ENCODE peak calls at places on chromosomes 12 and 14, in eight cellular contexts. Q is fibroblast of lung, I is heart left ventricle, O is uterus, E is left lung, R is tibial nerve, B is gastrocnemius medialis, G is A549. A is an unnamed sample.

GRCh38 chr12:120109570-120110267 is 6.8 kb downstream of the RAB35 start:
- DNase-seq in G (no peak), R (no peak), Q (peak; percentile 19), O (no peak), E (no peak), I (no peak), B (no peak), A (no peak)

GRCh38 chr14:97878727-97879126 is 1081.5 kb downstream of the VRK1 start:
- DNase-seq in O (peak; percentile 50), E (no peak), G (no peak), I (peak; percentile 20), Q (peak; percentile 73), R (peak; percentile 50), B (peak; percentile 7), A (no peak)

GRCh38 chr12:95634622-95635621 is 83.6 kb upstream of the USP44 start:
- DNase-seq in E (no peak), Q (peak; percentile 67), R (no peak), O (no peak), I (no peak), G (no peak), B (no peak), A (peak; percentile 87)

GRCh38 chr14:71022939-71023338 is 115.7 kb downstream of the PCNX1 start:
- DNase-seq in I (no peak), R (no peak), B (no peak), G (no peak), E (no peak), O (no peak), Q (no peak), A (no peak)

GRCh38 chr14:93103392-93104080 is 12.2 kb downstream of the ITPK1 start:
- DNase-seq in B (no peak), G (no peak), R (no peak), I (peak; percentile 46), O (no peak), Q (no peak), E (peak; percentile 87), A (no peak)

GRCh38 chr12:47886471-47887240 is 18.1 kb downstream of the VDR start:
- DNase-seq in G (no peak), B (no peak), O (no peak), E (no peak), I (no peak), Q (peak; percentile 82), R (no peak), A (no peak)

GRCh38 chr12:67811437-67812361 is 163.2 kb downstream of the DYRK2 start:
- DNase-seq in B (no peak), O (no peak), E (no peak), I (no peak), R (no peak), Q (peak; percentile 90), G (no peak), A (peak; percentile 85)

GRCh38 chr14:34629657-34630529 is at the start of gene SNX6:
- DNase-seq in E (peak; percentile 96), Q (peak; percentile 64), G (peak; percentile 94), R (peak; percentile 67), B (peak; percentile 66), I (peak; percentile 88), O (peak; percentile 84), A (no peak)

GRCh38 chr14:103546651-103547454 is 15.6 kb downstream of the BAG5 start:
- DNase-seq in Q (no peak), G (peak; percentile 83), I (peak; percentile 68), R (peak; percentile 70), E (peak; percentile 92), O (peak; percentile 79), B (no peak), A (no peak)

DNA sequence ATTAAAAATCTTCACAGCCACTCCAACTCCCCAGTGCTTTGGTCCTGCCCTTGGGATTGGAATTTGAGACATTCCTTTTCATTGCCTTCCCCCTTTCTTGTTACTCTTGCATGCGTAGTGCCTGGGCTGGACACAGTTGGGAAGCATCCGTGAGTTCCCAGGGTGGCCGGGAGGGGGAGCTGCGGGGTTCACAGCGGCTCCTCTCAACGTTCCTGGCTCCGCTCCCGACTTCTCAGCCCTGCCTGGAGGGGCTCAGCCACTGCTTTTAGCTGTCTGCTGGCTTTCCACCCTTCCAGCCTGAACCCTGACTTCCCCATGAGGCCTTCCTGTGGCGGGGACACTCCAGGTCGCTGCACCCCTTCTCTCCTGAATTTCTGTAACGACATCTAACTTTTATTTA is 3.2 kb downstream of the TEX52 start:
- DNase-seq in R (peak; percentile 82), O (peak; percentile 87), I (peak; percentile 84), B (peak; percentile 53), Q (peak; percentile 63), E (peak; percentile 88), G (peak; percentile 92), A (no peak)
- TF ChIP-seq CTCF in R (peak; percentile 83), O (peak; percentile 81), I (peak; percentile 79), B (peak; percentile 76), Q (peak; percentile 86), E (peak; percentile 75), G (peak; percentile 55), A (peak; percentile 82)

GRCh38 chr14:50774542-50775267 is 56.3 kb downstream of the NIN start:
- DNase-seq in R (peak; percentile 19), I (no peak), Q (peak; percentile 16), E (no peak), B (no peak), G (no peak), O (no peak), A (no peak)
- H3K27ac ChIP-seq in R (peak overlapping the region; percentile 79), I (no peak overlapping the region), Q (peak overlapping the region; percentile 75), E (peak overlapping the region; percentile 41), B (peak overlapping the region; percentile 79), G (no peak overlapping the region), O (peak overlapping the region; percentile 54), A (no peak overlapping the region)

GRCh38 chr12:12180575-12180974 is 86.3 kb downstream of the LRP6 start:
- DNase-seq in B (no peak), E (no peak), O (no peak), G (no peak), I (no peak), Q (no peak), R (no peak), A (no peak)

GRCh38 chr12:12178545-12178944 is 88.3 kb downstream of the LRP6 start:
- DNase-seq in Q (no peak), R (no peak), E (no peak), B (no peak), I (no peak), O (no peak), G (no peak), A (no peak)

GRCh38 chr12:12172106-12172511 is 94.7 kb downstream of the LRP6 start:
- DNase-seq in Q (peak; percentile 70), I (no peak), G (no peak), O (no peak), E (no peak), R (no peak), B (no peak), A (peak; percentile 84)

GRCh38 chr12:12180136-12180535 is 86.7 kb downstream of the LRP6 start:
- DNase-seq in I (no peak), G (no peak), Q (peak; percentile 30), B (no peak), O (no peak), R (no peak), E (no peak), A (no peak)

GRCh38 chr12:12176402-12176801 is 90.4 kb downstream of the LRP6 start:
- DNase-seq in R (no peak), Q (no peak), E (no peak), I (no peak), G (no peak), O (no peak), B (no peak), A (no peak)
- H3K4me1 ChIP-seq in R (peaks cover 9% of the 10 kb centered on the region), Q (no peaks in the 10 kb centered on the region), E (no peaks in the 10 kb centered on the region), I (peaks cover 8% of the 10 kb centered on the region), G (peaks cover 34% of the 10 kb centered on the region), O (no peaks in the 10 kb centered on the region), B (peaks cover 17% of the 10 kb centered on the region), A (peaks cover 13% of the 10 kb centered on the region)

GRCh38 chr12:2797721-2798418 is 3.1 kb downstream of the FKBP4 start:
- DNase-seq in E (no peak), I (peak; percentile 58), O (peak; percentile 25), G (no peak), B (no peak), Q (peak; percentile 23), R (no peak), A (no peak)
- TF ChIP-seq CTCF in E (no peak), I (no peak), O (no peak), G (peak; percentile 15), B (no peak), Q (no peak), R (peak; percentile 5), A (peak; percentile 30)

DNA sequence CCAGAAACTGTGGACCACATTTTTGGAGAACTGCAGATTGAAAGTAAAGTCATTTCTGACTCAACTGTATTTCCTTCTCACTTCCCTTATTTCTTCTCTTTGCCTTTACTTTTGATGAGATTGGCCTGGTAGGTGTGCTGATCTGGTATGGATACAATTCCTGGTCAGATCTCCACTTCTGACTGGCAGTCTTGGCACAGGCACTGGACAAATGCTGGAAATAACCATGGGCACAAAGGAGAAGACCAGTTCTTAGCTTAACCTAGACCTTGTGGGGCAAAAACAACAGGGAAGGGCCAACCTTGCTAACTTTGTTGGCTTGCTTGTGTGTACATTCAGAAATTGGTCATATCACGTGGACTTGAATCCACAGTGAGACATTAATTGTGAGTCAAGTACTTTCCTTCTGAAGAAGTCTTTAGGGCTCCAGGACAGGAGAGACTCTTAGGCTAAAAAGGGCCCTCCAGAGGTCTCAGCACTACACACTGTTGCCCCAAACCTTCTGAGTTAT is 75.0 kb downstream of the DIP2B start:
- DNase-seq in O (no peak), I (no peak), G (peak; percentile 25), B (no peak), E (no peak), Q (peak; percentile 57), R (no peak), A (peak; percentile 73)
- H3K27ac ChIP-seq in O (no peak overlapping the region), I (no peak overlapping the region), G (peak overlapping the region; percentile 3), B (no peak overlapping the region), E (no peak overlapping the region), Q (no peak overlapping the region), R (no peak overlapping the region), A (peak overlapping the region; percentile 59)